ENCODE peak calls at places on chromosomes 4 and X, in eight cellular contexts. One of them, this sample, is unnamed.

GRCh38 chr4:52037730-52038108 is 380 bp downstream of the SGCB start:
- DNase-seq in RWPE1: peak
- DNase-seq in AG04450: no peak
- DNase-seq in EH: peak
- DNase-seq in naive B cell: no peak
- DNase-seq in activated T-helper 1 cell treated with anti-CD3 and anti-CD28 coated beads, Interleukin-12 subunit alpha, Interleukin-12 subunit beta, Interleukin-2, Interleukin-4 antibody, amounts not matched to agents 30 ng/mL and 10 ng/mL and 1 ng/mL, durations not matched to agents 14 hours and 24 hours and 36 hours: no peak
- DNase-seq in cardiac fibroblast: peak
- DNase-seq in activated naive CD4-positive, alpha-beta T cell: no peak
- DNase-seq in this sample: no peak

GRCh38 chr4:144705861-144706590 is 60.1 kb downstream of the HHIP start:
- DNase-seq in RWPE1: no peak
- DNase-seq in AG04450: no peak
- DNase-seq in EH: no peak
- DNase-seq in naive B cell: no peak
- DNase-seq in activated T-helper 1 cell treated with anti-CD3 and anti-CD28 coated beads, Interleukin-12 subunit alpha, Interleukin-12 subunit beta, Interleukin-2, Interleukin-4 antibody, amounts not matched to agents 30 ng/mL and 10 ng/mL and 1 ng/mL, durations not matched to agents 14 hours and 24 hours and 36 hours: no peak
- DNase-seq in cardiac fibroblast: no peak
- DNase-seq in activated naive CD4-positive, alpha-beta T cell: no peak
- DNase-seq in this sample: no peak

GRCh38 chr4:155017426-155017825 is 191.0 kb upstream of the NPY2R start:
- DNase-seq in RWPE1: no peak
- DNase-seq in AG04450: no peak
- DNase-seq in EH: no peak
- DNase-seq in naive B cell: no peak
- DNase-seq in activated T-helper 1 cell treated with anti-CD3 and anti-CD28 coated beads, Interleukin-12 subunit alpha, Interleukin-12 subunit beta, Interleukin-2, Interleukin-4 antibody, amounts not matched to agents 30 ng/mL and 10 ng/mL and 1 ng/mL, durations not matched to agents 14 hours and 24 hours and 36 hours: no peak
- DNase-seq in cardiac fibroblast: peak
- DNase-seq in activated naive CD4-positive, alpha-beta T cell: no peak
- DNase-seq in this sample: no peak

GRCh38 chrX:69961365-69962072 is 88.2 kb downstream of the AWAT2 start:
- DNase-seq in RWPE1: no peak
- DNase-seq in AG04450: no peak
- DNase-seq in EH: no peak
- DNase-seq in naive B cell: no peak
- DNase-seq in activated T-helper 1 cell treated with anti-CD3 and anti-CD28 coated beads, Interleukin-12 subunit alpha, Interleukin-12 subunit beta, Interleukin-2, Interleukin-4 antibody, amounts not matched to agents 30 ng/mL and 10 ng/mL and 1 ng/mL, durations not matched to agents 14 hours and 24 hours and 36 hours: no peak
- DNase-seq in cardiac fibroblast: peak
- DNase-seq in activated naive CD4-positive, alpha-beta T cell: no peak
- DNase-seq in this sample: no peak

GRCh38 chr4:85717366-85717765 is 242.4 kb downstream of the ARHGAP24 start:
- DNase-seq in RWPE1: no peak
- DNase-seq in AG04450: no peak
- DNase-seq in EH: peak
- DNase-seq in naive B cell: no peak
- DNase-seq in activated T-helper 1 cell treated with anti-CD3 and anti-CD28 coated beads, Interleukin-12 subunit alpha, Interleukin-12 subunit beta, Interleukin-2, Interleukin-4 antibody, amounts not matched to agents 30 ng/mL and 10 ng/mL and 1 ng/mL, durations not matched to agents 14 hours and 24 hours and 36 hours: no peak
- DNase-seq in cardiac fibroblast: no peak
- DNase-seq in activated naive CD4-positive, alpha-beta T cell: no peak
- DNase-seq in this sample: no peak

GRCh38 chr4:76898385-76898692 is 395 bp upstream of the SOWAHB start:
- DNase-seq in RWPE1: no peak
- DNase-seq in AG04450: no peak
- DNase-seq in EH: no peak
- DNase-seq in naive B cell: no peak
- DNase-seq in activated T-helper 1 cell treated with anti-CD3 and anti-CD28 coated beads, Interleukin-12 subunit alpha, Interleukin-12 subunit beta, Interleukin-2, Interleukin-4 antibody, amounts not matched to agents 30 ng/mL and 10 ng/mL and 1 ng/mL, durations not matched to agents 14 hours and 24 hours and 36 hours: no peak
- DNase-seq in cardiac fibroblast: no peak
- DNase-seq in activated naive CD4-positive, alpha-beta T cell: no peak
- DNase-seq in this sample: no peak

GRCh38 chrX:133698298-133698697 is 283.0 kb upstream of the GPC4 start:
- DNase-seq in RWPE1: peak
- DNase-seq in AG04450: peak
- DNase-seq in EH: peak
- DNase-seq in naive B cell: no peak
- DNase-seq in activated T-helper 1 cell treated with anti-CD3 and anti-CD28 coated beads, Interleukin-12 subunit alpha, Interleukin-12 subunit beta, Interleukin-2, Interleukin-4 antibody, amounts not matched to agents 30 ng/mL and 10 ng/mL and 1 ng/mL, durations not matched to agents 14 hours and 24 hours and 36 hours: no peak
- DNase-seq in cardiac fibroblast: peak
- DNase-seq in activated naive CD4-positive, alpha-beta T cell: no peak
- DNase-seq in this sample: no peak

GRCh38 chr4:65416875-65417274 is 253.4 kb downstream of the EPHA5 start:
- DNase-seq in RWPE1: no peak
- DNase-seq in AG04450: no peak
- DNase-seq in EH: no peak
- DNase-seq in naive B cell: no peak
- DNase-seq in activated T-helper 1 cell treated with anti-CD3 and anti-CD28 coated beads, Interleukin-12 subunit alpha, Interleukin-12 subunit beta, Interleukin-2, Interleukin-4 antibody, amounts not matched to agents 30 ng/mL and 10 ng/mL and 1 ng/mL, durations not matched to agents 14 hours and 24 hours and 36 hours: no peak
- DNase-seq in cardiac fibroblast: peak
- DNase-seq in activated naive CD4-positive, alpha-beta T cell: no peak
- DNase-seq in this sample: no peak

GRCh38 chr4:147655639-147656038 is 28.3 kb downstream of the PRMT9 start:
- DNase-seq in RWPE1: no peak
- DNase-seq in AG04450: no peak
- DNase-seq in EH: no peak
- DNase-seq in naive B cell: no peak
- DNase-seq in activated T-helper 1 cell treated with anti-CD3 and anti-CD28 coated beads, Interleukin-12 subunit alpha, Interleukin-12 subunit beta, Interleukin-2, Interleukin-4 antibody, amounts not matched to agents 30 ng/mL and 10 ng/mL and 1 ng/mL, durations not matched to agents 14 hours and 24 hours and 36 hours: no peak
- DNase-seq in cardiac fibroblast: no peak
- DNase-seq in activated naive CD4-positive, alpha-beta T cell: no peak
- DNase-seq in this sample: no peak

GRCh38 chr4:25795566-25796454 is 67.0 kb downstream of the SEL1L3 start:
- DNase-seq in RWPE1: peak
- DNase-seq in AG04450: peak
- DNase-seq in EH: peak
- DNase-seq in naive B cell: no peak
- DNase-seq in activated T-helper 1 cell treated with anti-CD3 and anti-CD28 coated beads, Interleukin-12 subunit alpha, Interleukin-12 subunit beta, Interleukin-2, Interleukin-4 antibody, amounts not matched to agents 30 ng/mL and 10 ng/mL and 1 ng/mL, durations not matched to agents 14 hours and 24 hours and 36 hours: no peak
- DNase-seq in cardiac fibroblast: peak
- DNase-seq in activated naive CD4-positive, alpha-beta T cell: no peak
- DNase-seq in this sample: no peak

GRCh38 chrX:12947545-12948235 is 27.2 kb upstream of the TMSB4X start:
- DNase-seq in RWPE1: no peak
- DNase-seq in AG04450: no peak
- DNase-seq in EH: no peak
- DNase-seq in naive B cell: no peak
- DNase-seq in activated T-helper 1 cell treated with anti-CD3 and anti-CD28 coated beads, Interleukin-12 subunit alpha, Interleukin-12 subunit beta, Interleukin-2, Interleukin-4 antibody, amounts not matched to agents 30 ng/mL and 10 ng/mL and 1 ng/mL, durations not matched to agents 14 hours and 24 hours and 36 hours: no peak
- DNase-seq in cardiac fibroblast: no peak
- DNase-seq in activated naive CD4-positive, alpha-beta T cell: no peak
- DNase-seq in this sample: no peak

GRCh38 chrX:86981326-86981890 is 536.2 kb upstream of the KLHL4 start:
- DNase-seq in RWPE1: no peak
- DNase-seq in AG04450: no peak
- DNase-seq in EH: no peak
- DNase-seq in naive B cell: no peak
- DNase-seq in activated T-helper 1 cell treated with anti-CD3 and anti-CD28 coated beads, Interleukin-12 subunit alpha, Interleukin-12 subunit beta, Interleukin-2, Interleukin-4 antibody, amounts not matched to agents 30 ng/mL and 10 ng/mL and 1 ng/mL, durations not matched to agents 14 hours and 24 hours and 36 hours: no peak
- DNase-seq in cardiac fibroblast: no peak
- DNase-seq in activated naive CD4-positive, alpha-beta T cell: no peak
- DNase-seq in this sample: no peak

GRCh38 chr4:15396157-15396800 is 31.6 kb upstream of the C1QTNF7 start:
- DNase-seq in RWPE1: peak
- DNase-seq in AG04450: no peak
- DNase-seq in EH: peak
- DNase-seq in naive B cell: peak
- DNase-seq in activated T-helper 1 cell treated with anti-CD3 and anti-CD28 coated beads, Interleukin-12 subunit alpha, Interleukin-12 subunit beta, Interleukin-2, Interleukin-4 antibody, amounts not matched to agents 30 ng/mL and 10 ng/mL and 1 ng/mL, durations not matched to agents 14 hours and 24 hours and 36 hours: peak
- DNase-seq in cardiac fibroblast: peak
- DNase-seq in activated naive CD4-positive, alpha-beta T cell: peak
- DNase-seq in this sample: peak

GRCh38 chr4:71526626-71527406 is 188.0 kb downstream of the SLC4A4 start:
- DNase-seq in RWPE1: no peak
- DNase-seq in AG04450: no peak
- DNase-seq in EH: peak
- DNase-seq in naive B cell: no peak
- DNase-seq in activated T-helper 1 cell treated with anti-CD3 and anti-CD28 coated beads, Interleukin-12 subunit alpha, Interleukin-12 subunit beta, Interleukin-2, Interleukin-4 antibody, amounts not matched to agents 30 ng/mL and 10 ng/mL and 1 ng/mL, durations not matched to agents 14 hours and 24 hours and 36 hours: no peak
- DNase-seq in cardiac fibroblast: no peak
- DNase-seq in activated naive CD4-positive, alpha-beta T cell: no peak
- DNase-seq in this sample: no peak

GRCh38 chr4:2172627-2173231 is 69.2 kb downstream of the HAUS3 start:
- DNase-seq in RWPE1: no peak
- DNase-seq in AG04450: no peak
- DNase-seq in EH: no peak
- DNase-seq in naive B cell: no peak
- DNase-seq in activated T-helper 1 cell treated with anti-CD3 and anti-CD28 coated beads, Interleukin-12 subunit alpha, Interleukin-12 subunit beta, Interleukin-2, Interleukin-4 antibody, amounts not matched to agents 30 ng/mL and 10 ng/mL and 1 ng/mL, durations not matched to agents 14 hours and 24 hours and 36 hours: peak
- DNase-seq in cardiac fibroblast: no peak
- DNase-seq in activated naive CD4-positive, alpha-beta T cell: no peak
- DNase-seq in this sample: no peak

GRCh38 chrX:111568356-111568755 is 56.9 kb downstream of the SERTM2 start:
- DNase-seq in RWPE1: peak
- DNase-seq in AG04450: no peak
- DNase-seq in EH: peak
- DNase-seq in naive B cell: no peak
- DNase-seq in activated T-helper 1 cell treated with anti-CD3 and anti-CD28 coated beads, Interleukin-12 subunit alpha, Interleukin-12 subunit beta, Interleukin-2, Interleukin-4 antibody, amounts not matched to agents 30 ng/mL and 10 ng/mL and 1 ng/mL, durations not matched to agents 14 hours and 24 hours and 36 hours: no peak
- DNase-seq in cardiac fibroblast: peak
- DNase-seq in activated naive CD4-positive, alpha-beta T cell: no peak
- DNase-seq in this sample: no peak

GRCh38 chrX:152926923-152927322 is 29.1 kb downstream of the ZNF185 start:
- DNase-seq in RWPE1: no peak
- DNase-seq in AG04450: no peak
- DNase-seq in EH: no peak
- DNase-seq in naive B cell: no peak
- DNase-seq in activated T-helper 1 cell treated with anti-CD3 and anti-CD28 coated beads, Interleukin-12 subunit alpha, Interleukin-12 subunit beta, Interleukin-2, Interleukin-4 antibody, amounts not matched to agents 30 ng/mL and 10 ng/mL and 1 ng/mL, durations not matched to agents 14 hours and 24 hours and 36 hours: no peak
- DNase-seq in cardiac fibroblast: peak
- DNase-seq in activated naive CD4-positive, alpha-beta T cell: no peak
- DNase-seq in this sample: no peak

GRCh38 chr4:52925531-52925968 is 63.4 kb downstream of the RASL11B start:
- DNase-seq in RWPE1: no peak
- DNase-seq in AG04450: no peak
- DNase-seq in EH: no peak
- DNase-seq in naive B cell: no peak
- DNase-seq in activated T-helper 1 cell treated with anti-CD3 and anti-CD28 coated beads, Interleukin-12 subunit alpha, Interleukin-12 subunit beta, Interleukin-2, Interleukin-4 antibody, amounts not matched to agents 30 ng/mL and 10 ng/mL and 1 ng/mL, durations not matched to agents 14 hours and 24 hours and 36 hours: no peak
- DNase-seq in cardiac fibroblast: peak
- DNase-seq in activated naive CD4-positive, alpha-beta T cell: no peak
- DNase-seq in this sample: no peak

GRCh38 chrX:41381685-41382084 is 47.7 kb downstream of the DDX3X start:
- DNase-seq in RWPE1: peak
- DNase-seq in AG04450: peak
- DNase-seq in EH: peak
- DNase-seq in naive B cell: no peak
- DNase-seq in activated T-helper 1 cell treated with anti-CD3 and anti-CD28 coated beads, Interleukin-12 subunit alpha, Interleukin-12 subunit beta, Interleukin-2, Interleukin-4 antibody, amounts not matched to agents 30 ng/mL and 10 ng/mL and 1 ng/mL, durations not matched to agents 14 hours and 24 hours and 36 hours: no peak
- DNase-seq in cardiac fibroblast: peak
- DNase-seq in activated naive CD4-positive, alpha-beta T cell: no peak
- DNase-seq in this sample: no peak

GRCh38 chrX:107654778-107655761 is 26.8 kb downstream of the PRPS1 start:
- DNase-seq in RWPE1: peak
- DNase-seq in AG04450: peak
- DNase-seq in EH: peak
- DNase-seq in naive B cell: peak
- DNase-seq in activated T-helper 1 cell treated with anti-CD3 and anti-CD28 coated beads, Interleukin-12 subunit alpha, Interleukin-12 subunit beta, Interleukin-2, Interleukin-4 antibody, amounts not matched to agents 30 ng/mL and 10 ng/mL and 1 ng/mL, durations not matched to agents 14 hours and 24 hours and 36 hours: peak
- DNase-seq in cardiac fibroblast: peak
- DNase-seq in activated naive CD4-positive, alpha-beta T cell: peak
- DNase-seq in this sample: peak

GRCh38 chrX:131201986-131202385 is 87.1 kb downstream of the IGSF1 start:
- DNase-seq in RWPE1: no peak
- DNase-seq in AG04450: no peak
- DNase-seq in EH: no peak
- DNase-seq in naive B cell: no peak
- DNase-seq in activated T-helper 1 cell treated with anti-CD3 and anti-CD28 coated beads, Interleukin-12 subunit alpha, Interleukin-12 subunit beta, Interleukin-2, Interleukin-4 antibody, amounts not matched to agents 30 ng/mL and 10 ng/mL and 1 ng/mL, durations not matched to agents 14 hours and 24 hours and 36 hours: no peak
- DNase-seq in cardiac fibroblast: no peak
- DNase-seq in activated naive CD4-positive, alpha-beta T cell: no peak
- DNase-seq in this sample: no peak

GRCh38 chr4:118732591-118733330 is 47.6 kb downstream of the METTL14 start:
- DNase-seq in RWPE1: no peak
- DNase-seq in AG04450: no peak
- DNase-seq in EH: peak
- DNase-seq in naive B cell: no peak
- DNase-seq in activated T-helper 1 cell treated with anti-CD3 and anti-CD28 coated beads, Interleukin-12 subunit alpha, Interleukin-12 subunit beta, Interleukin-2, Interleukin-4 antibody, amounts not matched to agents 30 ng/mL and 10 ng/mL and 1 ng/mL, durations not matched to agents 14 hours and 24 hours and 36 hours: no peak
- DNase-seq in cardiac fibroblast: peak
- DNase-seq in activated naive CD4-positive, alpha-beta T cell: no peak
- DNase-seq in this sample: no peak

GRCh38 chr4:13349096-13349495 is 135.0 kb downstream of the RAB28 start:
- DNase-seq in RWPE1: no peak
- DNase-seq in AG04450: no peak
- DNase-seq in EH: peak
- DNase-seq in naive B cell: no peak
- DNase-seq in activated T-helper 1 cell treated with anti-CD3 and anti-CD28 coated beads, Interleukin-12 subunit alpha, Interleukin-12 subunit beta, Interleukin-2, Interleukin-4 antibody, amounts not matched to agents 30 ng/mL and 10 ng/mL and 1 ng/mL, durations not matched to agents 14 hours and 24 hours and 36 hours: no peak
- DNase-seq in cardiac fibroblast: peak
- DNase-seq in activated naive CD4-positive, alpha-beta T cell: no peak
- DNase-seq in this sample: no peak

This sample was measured in NCI-H187.